ENCODE peak calls at places on chromosomes 11 and 22, in eight cellular contexts. One of them, this sample, is unnamed.

GRCh38 chr22:38843716-38844660 is at the start of gene NPTXR:
- DNase-seq in mucosa of descending colon: peak; percentile 50
- DNase-seq in cardiac muscle cell: peak; percentile 43
- DNase-seq in foreskin fibroblast: peak; percentile 53
- DNase-seq in fibroblast of lung: peak; percentile 50
- DNase-seq in body of pancreas: peak; percentile 73
- DNase-seq in BE2C: peak; percentile 80
- DNase-seq in mammary epithelial cell: no peak
- DNase-seq in this sample: peak; percentile 34

GRCh38 chr11:1229471-1230120 is 6.7 kb downstream of the MUC5B start:
- DNase-seq in fibroblast of lung: no peak
- DNase-seq in cardiac muscle cell: no peak
- DNase-seq in body of pancreas: no peak
- DNase-seq in BE2C: peak; percentile 3
- DNase-seq in foreskin fibroblast: no peak
- DNase-seq in mucosa of descending colon: peak; percentile 71
- DNase-seq in mammary epithelial cell: no peak
- DNase-seq in this sample: no peak

GRCh38 chr22:24146190-24146616 is 35.1 kb upstream of the SUSD2 start:
- DNase-seq in BE2C: no peak
- DNase-seq in fibroblast of lung: peak; percentile 58
- DNase-seq in mucosa of descending colon: peak; percentile 85
- DNase-seq in foreskin fibroblast: peak; percentile 67
- DNase-seq in cardiac muscle cell: peak; percentile 62
- DNase-seq in mammary epithelial cell: no peak
- DNase-seq in body of pancreas: peak; percentile 64
- DNase-seq in this sample: no peak

GRCh38 chr11:74701351-74701750 is 29.9 kb downstream of the CHRDL2 start:
- DNase-seq in body of pancreas: no peak
- DNase-seq in cardiac muscle cell: no peak
- DNase-seq in BE2C: no peak
- DNase-seq in mucosa of descending colon: no peak
- DNase-seq in fibroblast of lung: no peak
- DNase-seq in foreskin fibroblast: no peak
- DNase-seq in mammary epithelial cell: no peak
- DNase-seq in this sample: no peak

GRCh38 chr11:44775366-44776356 is 48.9 kb downstream of the TSPAN18 start:
- DNase-seq in fibroblast of lung: peak; percentile 26
- DNase-seq in mammary epithelial cell: peak; percentile 32
- DNase-seq in BE2C: peak; percentile 71
- DNase-seq in cardiac muscle cell: peak; percentile 61
- DNase-seq in foreskin fibroblast: no peak
- DNase-seq in mucosa of descending colon: peak; percentile 71
- DNase-seq in body of pancreas: peak; percentile 54
- DNase-seq in this sample: peak; percentile 71

GRCh38 chr11:65680192-65680743 is 17.6 kb upstream of the RELA start:
- DNase-seq in BE2C: no peak
- DNase-seq in mucosa of descending colon: no peak
- DNase-seq in mammary epithelial cell: no peak
- DNase-seq in body of pancreas: no peak
- DNase-seq in fibroblast of lung: no peak
- DNase-seq in cardiac muscle cell: no peak
- DNase-seq in foreskin fibroblast: no peak
- DNase-seq in this sample: no peak

GRCh38 chr11:108929241-108929640 is 264.4 kb downstream of the DDX10 start:
- DNase-seq in cardiac muscle cell: peak; percentile 91
- DNase-seq in fibroblast of lung: peak; percentile 98
- DNase-seq in body of pancreas: no peak
- DNase-seq in BE2C: no peak
- DNase-seq in mammary epithelial cell: peak; percentile 93
- DNase-seq in foreskin fibroblast: peak; percentile 88
- DNase-seq in mucosa of descending colon: no peak
- DNase-seq in this sample: peak; percentile 78

GRCh38 chr11:82714346-82715174 is 19.1 kb downstream of the FAM181B start:
- DNase-seq in foreskin fibroblast: no peak
- DNase-seq in body of pancreas: no peak
- DNase-seq in BE2C: no peak
- DNase-seq in cardiac muscle cell: peak; percentile 10
- DNase-seq in fibroblast of lung: peak; percentile 8
- DNase-seq in mucosa of descending colon: no peak
- DNase-seq in mammary epithelial cell: no peak
- DNase-seq in this sample: no peak

GRCh38 chr22:44335903-44336803 is 23.4 kb upstream of the SHISAL1 start:
- DNase-seq in cardiac muscle cell: no peak
- DNase-seq in fibroblast of lung: no peak
- DNase-seq in mammary epithelial cell: no peak
- DNase-seq in foreskin fibroblast: no peak
- DNase-seq in body of pancreas: no peak
- DNase-seq in BE2C: no peak
- DNase-seq in mucosa of descending colon: no peak
- DNase-seq in this sample: no peak
- TF ChIP-seq CTCF in cardiac muscle cell: no peak
- TF ChIP-seq CTCF in fibroblast of lung: no peak
- TF ChIP-seq CTCF in mammary epithelial cell: peak; percentile 51
- TF ChIP-seq CTCF in foreskin fibroblast: no peak
- TF ChIP-seq CTCF in body of pancreas: no peak
- TF ChIP-seq CTCF in BE2C: no peak
- TF ChIP-seq CTCF in mucosa of descending colon: no peak
- TF ChIP-seq CTCF in this sample: no peak

GRCh38 chr22:44570476-44571445 is 72.7 kb upstream of the RTL6 start:
- DNase-seq in fibroblast of lung: no peak
- DNase-seq in BE2C: no peak
- DNase-seq in cardiac muscle cell: no peak
- DNase-seq in foreskin fibroblast: no peak
- DNase-seq in mucosa of descending colon: no peak
- DNase-seq in mammary epithelial cell: no peak
- DNase-seq in body of pancreas: no peak
- DNase-seq in this sample: no peak

GRCh38 chr22:44569516-44569915 is 71.5 kb upstream of the RTL6 start:
- DNase-seq in mammary epithelial cell: no peak
- DNase-seq in BE2C: no peak
- DNase-seq in fibroblast of lung: no peak
- DNase-seq in foreskin fibroblast: no peak
- DNase-seq in cardiac muscle cell: no peak
- DNase-seq in body of pancreas: no peak
- DNase-seq in mucosa of descending colon: no peak
- DNase-seq in this sample: no peak

GRCh38 chr22:44566911-44567310 is 68.9 kb upstream of the RTL6 start:
- DNase-seq in mucosa of descending colon: no peak
- DNase-seq in BE2C: no peak
- DNase-seq in cardiac muscle cell: no peak
- DNase-seq in body of pancreas: no peak
- DNase-seq in fibroblast of lung: no peak
- DNase-seq in foreskin fibroblast: no peak
- DNase-seq in mammary epithelial cell: no peak
- DNase-seq in this sample: no peak

GRCh38 chr22:44571566-44572413 is 73.8 kb upstream of the RTL6 start:
- DNase-seq in BE2C: no peak
- DNase-seq in fibroblast of lung: no peak
- DNase-seq in body of pancreas: no peak
- DNase-seq in mucosa of descending colon: no peak
- DNase-seq in foreskin fibroblast: no peak
- DNase-seq in mammary epithelial cell: no peak
- DNase-seq in cardiac muscle cell: no peak
- DNase-seq in this sample: no peak

GRCh38 chr22:44567846-44568493 is 69.9 kb upstream of the RTL6 start:
- DNase-seq in BE2C: peak; percentile 70
- DNase-seq in cardiac muscle cell: peak; percentile 65
- DNase-seq in mucosa of descending colon: peak; percentile 62
- DNase-seq in mammary epithelial cell: peak; percentile 17
- DNase-seq in body of pancreas: peak; percentile 50
- DNase-seq in foreskin fibroblast: peak; percentile 24
- DNase-seq in fibroblast of lung: peak; percentile 15
- DNase-seq in this sample: no peak
- TF ChIP-seq CTCF in BE2C: peak; percentile 73
- TF ChIP-seq CTCF in cardiac muscle cell: peak; percentile 60
- TF ChIP-seq CTCF in mucosa of descending colon: peak; percentile 31
- TF ChIP-seq CTCF in mammary epithelial cell: peak; percentile 66
- TF ChIP-seq CTCF in body of pancreas: peak; percentile 24
- TF ChIP-seq CTCF in foreskin fibroblast: peak; percentile 56
- TF ChIP-seq CTCF in fibroblast of lung: peak; percentile 42
- TF ChIP-seq CTCF in this sample: no peak

GRCh38 chr22:45204751-45205623 is 35.7 kb downstream of the KIAA0930 start:
- DNase-seq in fibroblast of lung: no peak
- DNase-seq in mucosa of descending colon: no peak
- DNase-seq in BE2C: no peak
- DNase-seq in cardiac muscle cell: no peak
- DNase-seq in foreskin fibroblast: no peak
- DNase-seq in body of pancreas: no peak
- DNase-seq in mammary epithelial cell: no peak
- DNase-seq in this sample: no peak

GRCh38 chr22:45207533-45207932 is 33.2 kb downstream of the KIAA0930 start:
- DNase-seq in cardiac muscle cell: no peak
- DNase-seq in fibroblast of lung: no peak
- DNase-seq in foreskin fibroblast: no peak
- DNase-seq in mammary epithelial cell: no peak
- DNase-seq in BE2C: no peak
- DNase-seq in mucosa of descending colon: no peak
- DNase-seq in body of pancreas: no peak
- DNase-seq in this sample: no peak

GRCh38 chr22:45205624-45205925 is 35.1 kb downstream of the KIAA0930 start:
- DNase-seq in fibroblast of lung: no peak
- DNase-seq in mucosa of descending colon: no peak
- DNase-seq in cardiac muscle cell: no peak
- DNase-seq in body of pancreas: no peak
- DNase-seq in foreskin fibroblast: no peak
- DNase-seq in BE2C: no peak
- DNase-seq in mammary epithelial cell: no peak
- DNase-seq in this sample: no peak

GRCh38 chr22:45207981-45208664 is 32.6 kb downstream of the KIAA0930 start:
- DNase-seq in foreskin fibroblast: peak; percentile 82
- DNase-seq in BE2C: peak; percentile 14
- DNase-seq in body of pancreas: no peak
- DNase-seq in mucosa of descending colon: no peak
- DNase-seq in fibroblast of lung: peak; percentile 79
- DNase-seq in mammary epithelial cell: peak; percentile 19
- DNase-seq in cardiac muscle cell: no peak
- DNase-seq in this sample: no peak

DNA sequence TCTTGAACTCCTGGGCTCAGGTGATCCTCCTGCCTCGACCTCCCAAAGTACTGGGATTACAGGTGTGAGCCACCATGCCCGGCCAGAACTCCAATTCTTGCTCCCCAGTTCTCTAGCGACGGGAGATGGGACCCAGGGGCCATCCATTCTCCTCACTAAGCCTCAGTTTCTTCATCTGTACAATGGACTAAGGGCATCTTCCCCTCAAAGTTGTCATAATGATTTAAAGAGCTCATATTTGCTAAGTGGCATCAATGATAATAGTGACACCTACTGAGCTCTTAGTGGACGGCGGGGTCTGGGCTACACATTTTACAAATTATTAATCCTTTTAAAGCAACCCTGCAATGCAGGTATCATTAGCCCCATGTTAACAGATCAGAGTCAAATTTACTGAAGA is 34.5 kb downstream of the KIAA0930 start:
- DNase-seq in BE2C: no peak
- DNase-seq in mucosa of descending colon: no peak
- DNase-seq in cardiac muscle cell: no peak
- DNase-seq in mammary epithelial cell: no peak
- DNase-seq in body of pancreas: no peak
- DNase-seq in fibroblast of lung: no peak
- DNase-seq in foreskin fibroblast: no peak
- DNase-seq in this sample: no peak
- TF ChIP-seq CTCF in BE2C: no peak
- TF ChIP-seq CTCF in mucosa of descending colon: no peak
- TF ChIP-seq CTCF in cardiac muscle cell: no peak
- TF ChIP-seq CTCF in mammary epithelial cell: no peak
- TF ChIP-seq CTCF in body of pancreas: no peak
- TF ChIP-seq CTCF in fibroblast of lung: no peak
- TF ChIP-seq CTCF in foreskin fibroblast: no peak
- TF ChIP-seq CTCF in this sample: no peak

GRCh38 chr11:3381794-3382193 is 2.8 kb upstream of the ZNF195 start:
- DNase-seq in mucosa of descending colon: no peak
- DNase-seq in mammary epithelial cell: no peak
- DNase-seq in BE2C: no peak
- DNase-seq in foreskin fibroblast: no peak
- DNase-seq in fibroblast of lung: no peak
- DNase-seq in body of pancreas: no peak
- DNase-seq in cardiac muscle cell: no peak
- DNase-seq in this sample: no peak

GRCh38 chr11:3375552-3375951 is 3.4 kb downstream of the ZNF195 start:
- DNase-seq in cardiac muscle cell: peak; percentile 20
- DNase-seq in fibroblast of lung: peak; percentile 41
- DNase-seq in body of pancreas: no peak
- DNase-seq in foreskin fibroblast: peak; percentile 28
- DNase-seq in mammary epithelial cell: peak; percentile 32
- DNase-seq in BE2C: peak; percentile 21
- DNase-seq in mucosa of descending colon: no peak
- DNase-seq in this sample: no peak

GRCh38 chr11:3380706-3381570 is 2.0 kb upstream of the ZNF195 start:
- DNase-seq in fibroblast of lung: no peak
- DNase-seq in BE2C: peak; percentile 47
- DNase-seq in foreskin fibroblast: peak; percentile 54
- DNase-seq in mammary epithelial cell: no peak
- DNase-seq in mucosa of descending colon: no peak
- DNase-seq in cardiac muscle cell: peak; percentile 12
- DNase-seq in body of pancreas: no peak
- DNase-seq in this sample: no peak

GRCh38 chr11:3382613-3383275 is 3.8 kb upstream of the ZNF195 start:
- DNase-seq in mammary epithelial cell: no peak
- DNase-seq in BE2C: no peak
- DNase-seq in foreskin fibroblast: no peak
- DNase-seq in mucosa of descending colon: peak; percentile 44
- DNase-seq in body of pancreas: no peak
- DNase-seq in cardiac muscle cell: no peak
- DNase-seq in fibroblast of lung: no peak
- DNase-seq in this sample: no peak

DNA sequence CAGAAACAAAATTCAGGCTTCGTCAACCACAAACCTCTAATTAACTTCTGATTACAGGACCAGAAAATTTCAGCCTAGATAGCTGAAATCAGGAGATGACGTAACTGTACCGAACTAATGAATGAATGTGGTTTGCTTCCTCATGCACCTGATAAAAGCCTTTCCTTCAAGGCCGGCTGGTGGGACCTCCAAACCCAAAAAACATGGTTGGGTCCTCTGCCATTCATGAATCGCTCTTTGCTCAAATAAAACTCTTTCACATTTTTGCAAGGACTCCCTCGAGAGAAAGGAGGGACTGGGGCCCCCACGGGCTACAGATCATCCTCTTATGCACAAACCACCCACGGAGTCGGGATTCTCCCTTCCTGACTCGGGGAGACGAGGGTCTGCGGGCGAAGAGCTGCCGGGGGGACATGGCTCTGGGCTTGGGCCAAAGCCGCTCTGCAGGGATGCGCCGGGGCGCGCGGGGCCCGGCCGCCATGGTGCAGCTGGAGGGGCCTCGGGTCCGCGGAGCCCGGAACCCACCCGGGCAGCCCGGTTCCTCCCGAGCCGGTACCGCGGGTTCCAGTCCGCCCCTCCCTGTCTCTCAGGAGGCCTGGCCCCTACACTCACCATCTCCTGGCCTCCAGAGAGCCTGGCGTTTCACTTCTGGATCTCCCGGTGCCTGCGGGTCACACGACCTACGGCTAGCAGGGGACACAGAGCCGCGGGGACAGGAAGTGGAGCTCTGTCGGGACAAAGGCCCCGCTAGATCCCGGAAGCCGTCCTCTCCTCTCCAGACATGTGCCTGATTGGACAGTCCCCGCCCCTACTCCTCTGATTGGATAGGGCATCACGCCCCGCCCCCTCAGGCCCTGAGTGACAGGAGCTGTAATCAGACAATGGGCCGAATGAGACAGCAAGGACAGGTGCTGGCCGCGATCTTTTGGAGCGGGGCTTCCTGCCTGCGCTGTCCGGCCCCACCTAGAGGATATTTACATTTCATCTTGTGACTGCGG is at the start of gene ZNF195:
- DNase-seq in body of pancreas: peak; percentile 99
- DNase-seq in BE2C: peak; percentile 95
- DNase-seq in fibroblast of lung: peak; percentile 92
- DNase-seq in foreskin fibroblast: peak; percentile 93
- DNase-seq in mucosa of descending colon: peak; percentile 99
- DNase-seq in mammary epithelial cell: peak; percentile 93
- DNase-seq in cardiac muscle cell: peak; percentile 92
- DNase-seq in this sample: peak; percentile 99
- TF ChIP-seq CTCF in body of pancreas: no peak
- TF ChIP-seq CTCF in BE2C: no peak
- TF ChIP-seq CTCF in fibroblast of lung: no peak
- TF ChIP-seq CTCF in foreskin fibroblast: no peak
- TF ChIP-seq CTCF in mucosa of descending colon: no peak
- TF ChIP-seq CTCF in mammary epithelial cell: no peak
- TF ChIP-seq CTCF in cardiac muscle cell: no peak
- TF ChIP-seq CTCF in this sample: no peak